ENCODE peak calls at places on chromosomes 7 and 10, in six cellular contexts. One of them, this sample, is unnamed.

GRCh38 chr7:27184342-27185012 is 555 bp downstream of the HOXA11 start:
- DNase-seq in colonic mucosa: no peak
- DNase-seq in GM12865: no peak
- DNase-seq in K562: no peak
- DNase-seq in astrocyte of the spinal cord: no peak
- DNase-seq in AG04449: no peak
- DNase-seq in this sample: no peak

GRCh38 chr10:80275756-80276155 is 13.7 kb downstream of the MAT1A start:
- DNase-seq in colonic mucosa: peak
- DNase-seq in AG04449: no peak
- DNase-seq in astrocyte of the spinal cord: no peak
- DNase-seq in GM12865: no peak
- DNase-seq in K562: no peak
- DNase-seq in this sample: no peak

GRCh38 chr10:29874604-29875269 is 184.6 kb downstream of the JCAD start:
- DNase-seq in AG04449: no peak
- DNase-seq in astrocyte of the spinal cord: no peak
- DNase-seq in colonic mucosa: no peak
- DNase-seq in GM12865: no peak
- DNase-seq in K562: no peak
- DNase-seq in this sample: no peak

GRCh38 chr10:63521389-63522128 is at the start of gene REEP3:
- DNase-seq in colonic mucosa: peak
- DNase-seq in K562: peak
- DNase-seq in astrocyte of the spinal cord: peak
- DNase-seq in GM12865: peak
- DNase-seq in AG04449: no peak
- DNase-seq in this sample: no peak

GRCh38 chr10:3469639-3470020 is 297.0 kb upstream of the PITRM1 start:
- DNase-seq in colonic mucosa: no peak
- DNase-seq in astrocyte of the spinal cord: no peak
- DNase-seq in K562: no peak
- DNase-seq in GM12865: no peak
- DNase-seq in AG04449: no peak
- DNase-seq in this sample: no peak

GRCh38 chr7:65216469-65216868 is 157.2 kb upstream of the ZNF92 start:
- DNase-seq in colonic mucosa: peak
- DNase-seq in GM12865: peak
- DNase-seq in AG04449: no peak
- DNase-seq in astrocyte of the spinal cord: peak
- DNase-seq in K562: no peak
- DNase-seq in this sample: peak

GRCh38 chr10:78981257-78981969 is 87.4 kb upstream of the ZMIZ1 start:
- DNase-seq in GM12865: peak
- DNase-seq in K562: no peak
- DNase-seq in astrocyte of the spinal cord: no peak
- DNase-seq in colonic mucosa: no peak
- DNase-seq in AG04449: no peak
- DNase-seq in this sample: no peak

GRCh38 chr7:132738254-132738653 is 162.0 kb upstream of the PLXNA4 start:
- DNase-seq in GM12865: no peak
- DNase-seq in K562: no peak
- DNase-seq in AG04449: peak
- DNase-seq in colonic mucosa: no peak
- DNase-seq in astrocyte of the spinal cord: peak
- DNase-seq in this sample: peak

GRCh38 chr10:78752708-78753107 is 316.1 kb upstream of the ZMIZ1 start:
- DNase-seq in astrocyte of the spinal cord: no peak
- DNase-seq in colonic mucosa: no peak
- DNase-seq in AG04449: no peak
- DNase-seq in K562: no peak
- DNase-seq in GM12865: no peak
- DNase-seq in this sample: no peak

GRCh38 chr10:5305374-5305773 is 59.4 kb upstream of the UCN3 start:
- DNase-seq in AG04449: no peak
- DNase-seq in GM12865: no peak
- DNase-seq in astrocyte of the spinal cord: peak
- DNase-seq in colonic mucosa: no peak
- DNase-seq in K562: no peak
- DNase-seq in this sample: no peak

GRCh38 chr7:17939111-17939669 is 1.1 kb downstream of the SNX13 start:
- DNase-seq in astrocyte of the spinal cord: peak
- DNase-seq in GM12865: peak
- DNase-seq in colonic mucosa: peak
- DNase-seq in K562: no peak
- DNase-seq in AG04449: no peak
- DNase-seq in this sample: no peak

GRCh38 chr7:151060416-151061234 is 1.2 kb downstream of the SLC4A2 start:
- DNase-seq in GM12865: no peak
- DNase-seq in astrocyte of the spinal cord: peak
- DNase-seq in K562: no peak
- DNase-seq in colonic mucosa: peak
- DNase-seq in AG04449: no peak
- DNase-seq in this sample: no peak

GRCh38 chr7:151058766-151059361 is 525 bp upstream of the SLC4A2 start:
- DNase-seq in AG04449: no peak
- DNase-seq in colonic mucosa: peak
- DNase-seq in GM12865: peak
- DNase-seq in astrocyte of the spinal cord: peak
- DNase-seq in K562: no peak
- DNase-seq in this sample: no peak

GRCh38 chr7:151061241-151062110 is 2.1 kb downstream of the SLC4A2 start:
- DNase-seq in GM12865: no peak
- DNase-seq in K562: peak
- DNase-seq in astrocyte of the spinal cord: no peak
- DNase-seq in AG04449: no peak
- DNase-seq in colonic mucosa: peak
- DNase-seq in this sample: no peak

GRCh38 chr7:151059362-151060112 is at the start of gene SLC4A2:
- DNase-seq in colonic mucosa: peak
- DNase-seq in K562: peak
- DNase-seq in GM12865: peak
- DNase-seq in AG04449: no peak
- DNase-seq in astrocyte of the spinal cord: peak
- DNase-seq in this sample: no peak

DNA sequence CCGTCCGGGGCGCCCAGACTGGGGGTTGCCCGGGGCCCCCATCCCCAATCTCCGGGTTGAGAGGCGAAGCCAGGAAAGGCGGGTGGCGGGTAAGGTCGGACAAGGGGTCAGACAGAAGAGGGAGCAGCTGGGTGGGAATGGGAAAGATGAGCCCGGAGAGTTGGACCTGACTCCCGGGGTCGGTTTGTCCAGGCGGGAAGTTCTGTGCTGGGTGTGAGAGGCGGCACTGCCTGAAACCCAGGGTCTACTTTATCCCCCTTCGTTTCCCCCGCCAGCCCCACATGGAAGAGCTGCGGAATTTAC is 675 bp downstream of the SLC4A2 start:
- DNase-seq in GM12865: no peak
- DNase-seq in K562: no peak
- DNase-seq in colonic mucosa: no peak
- DNase-seq in AG04449: no peak
- DNase-seq in astrocyte of the spinal cord: no peak
- DNase-seq in this sample: no peak
- TF ChIP-seq CTCF in GM12865: no peak
- TF ChIP-seq CTCF in K562: no peak
- TF ChIP-seq CTCF in colonic mucosa: no peak
- TF ChIP-seq CTCF in AG04449: no peak
- TF ChIP-seq CTCF in astrocyte of the spinal cord: no peak
- TF ChIP-seq CTCF in this sample: no peak

GRCh38 chr7:19404912-19405329 is 259.7 kb upstream of the FERD3L start:
- DNase-seq in GM12865: no peak
- DNase-seq in AG04449: peak
- DNase-seq in astrocyte of the spinal cord: peak
- DNase-seq in colonic mucosa: no peak
- DNase-seq in K562: no peak
- DNase-seq in this sample: peak
- H3K4me3 ChIP-seq in GM12865: no peak
- H3K4me3 ChIP-seq in AG04449: no peak
- H3K4me3 ChIP-seq in astrocyte of the spinal cord: no peak
- H3K4me3 ChIP-seq in colonic mucosa: no peak
- H3K4me3 ChIP-seq in K562: no peak
- H3K4me3 ChIP-seq in this sample: no peak

GRCh38 chr7:24881622-24882021 is 98.4 kb downstream of the OSBPL3 start:
- DNase-seq in colonic mucosa: no peak
- DNase-seq in K562: peak
- DNase-seq in GM12865: no peak
- DNase-seq in astrocyte of the spinal cord: no peak
- DNase-seq in AG04449: no peak
- DNase-seq in this sample: no peak
- TF ChIP-seq CTCF in colonic mucosa: no peak
- TF ChIP-seq CTCF in K562: peak
- TF ChIP-seq CTCF in GM12865: no peak
- TF ChIP-seq CTCF in astrocyte of the spinal cord: peak
- TF ChIP-seq CTCF in AG04449: peak
- TF ChIP-seq CTCF in this sample: peak

DNA sequence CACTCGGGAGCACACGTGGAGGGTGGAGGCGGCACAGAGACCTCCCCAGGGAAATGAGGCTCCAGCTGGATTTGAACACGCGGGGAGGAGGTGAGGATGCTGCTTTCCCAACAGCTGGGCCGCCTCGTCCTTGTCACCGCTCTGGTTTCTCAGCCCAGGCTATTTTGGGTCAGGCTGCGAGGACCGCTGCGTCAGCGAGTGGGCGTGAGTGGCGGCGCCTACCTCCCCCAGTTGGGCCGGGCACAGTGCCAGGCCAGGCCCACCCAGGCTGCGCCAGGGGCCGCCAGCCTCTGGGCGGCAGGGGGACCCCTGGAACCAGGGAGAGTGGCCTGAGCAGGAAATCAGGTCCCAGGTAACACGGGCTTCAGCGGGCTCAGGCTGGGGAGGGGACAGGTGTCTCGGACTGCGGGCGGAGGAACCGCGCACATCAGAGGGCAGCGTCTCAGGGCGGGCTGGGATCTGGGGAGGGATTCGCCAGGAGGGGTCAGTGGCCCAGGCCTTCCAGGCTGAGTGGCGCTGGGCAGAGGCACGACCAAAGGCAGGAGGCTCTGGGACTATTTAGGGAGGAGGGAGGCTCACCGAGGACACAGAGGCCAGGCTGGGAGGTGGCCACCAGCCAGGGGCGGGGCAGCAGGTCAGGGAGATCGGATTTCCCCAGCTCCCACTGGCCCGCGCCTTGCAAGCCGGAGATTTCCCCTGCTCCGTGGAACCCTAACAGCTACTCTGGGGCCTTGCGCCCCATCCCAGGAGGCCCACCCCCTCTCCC is 125.2 kb upstream of the RET start:
- DNase-seq in colonic mucosa: peak
- DNase-seq in astrocyte of the spinal cord: no peak
- DNase-seq in GM12865: no peak
- DNase-seq in K562: no peak
- DNase-seq in AG04449: no peak
- DNase-seq in this sample: no peak
- H3K4me3 ChIP-seq in colonic mucosa: no peak
- H3K4me3 ChIP-seq in astrocyte of the spinal cord: no peak
- H3K4me3 ChIP-seq in GM12865: no peak
- H3K4me3 ChIP-seq in K562: no peak
- H3K4me3 ChIP-seq in AG04449: no peak
- H3K4me3 ChIP-seq in this sample: peak

GRCh38 chr7:6486438-6487183 is 38.9 kb upstream of the DAGLB start:
- DNase-seq in colonic mucosa: no peak
- DNase-seq in GM12865: no peak
- DNase-seq in K562: no peak
- DNase-seq in AG04449: no peak
- DNase-seq in astrocyte of the spinal cord: no peak
- DNase-seq in this sample: no peak

GRCh38 chr7:6487184-6487545 is 39.4 kb upstream of the DAGLB start:
- DNase-seq in AG04449: no peak
- DNase-seq in colonic mucosa: no peak
- DNase-seq in K562: no peak
- DNase-seq in GM12865: no peak
- DNase-seq in astrocyte of the spinal cord: no peak
- DNase-seq in this sample: no peak

GRCh38 chr7:6494365-6494764 is 46.6 kb upstream of the DAGLB start:
- DNase-seq in AG04449: no peak
- DNase-seq in colonic mucosa: no peak
- DNase-seq in K562: no peak
- DNase-seq in GM12865: no peak
- DNase-seq in astrocyte of the spinal cord: no peak
- DNase-seq in this sample: no peak

DNA sequence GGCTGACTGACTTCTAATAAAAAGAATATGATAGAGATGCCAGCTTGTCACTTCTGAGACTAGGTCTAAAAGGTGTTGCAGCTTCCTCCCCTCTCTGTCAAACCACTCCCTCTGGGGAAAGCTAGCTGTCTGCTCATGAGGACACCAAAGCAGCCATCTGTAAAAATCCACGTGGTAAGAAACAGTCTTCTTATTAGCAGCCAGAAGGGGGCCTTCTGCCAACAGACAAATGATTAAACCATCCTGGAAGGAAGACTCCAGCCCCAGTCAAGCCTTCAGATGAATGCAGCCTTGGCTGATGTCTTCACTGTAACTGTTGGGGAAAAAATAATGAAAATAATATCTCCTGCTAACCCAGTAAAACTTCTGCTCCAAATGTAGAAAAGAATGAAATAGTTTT is 41.9 kb upstream of the DAGLB start:
- DNase-seq in colonic mucosa: no peak
- DNase-seq in astrocyte of the spinal cord: no peak
- DNase-seq in AG04449: no peak
- DNase-seq in K562: peak
- DNase-seq in GM12865: peak
- DNase-seq in this sample: no peak
- TF ChIP-seq CTCF in colonic mucosa: no peak
- TF ChIP-seq CTCF in astrocyte of the spinal cord: no peak
- TF ChIP-seq CTCF in AG04449: no peak
- TF ChIP-seq CTCF in K562: no peak
- TF ChIP-seq CTCF in GM12865: no peak
- TF ChIP-seq CTCF in this sample: no peak

GRCh38 chr7:2688409-2689342 is 674 bp downstream of the AMZ1 start:
- DNase-seq in K562: no peak
- DNase-seq in GM12865: peak
- DNase-seq in AG04449: no peak
- DNase-seq in astrocyte of the spinal cord: no peak
- DNase-seq in colonic mucosa: no peak
- DNase-seq in this sample: no peak
- H3K4me3 ChIP-seq in K562: no peak
- H3K4me3 ChIP-seq in GM12865: peak
- H3K4me3 ChIP-seq in AG04449: peak
- H3K4me3 ChIP-seq in astrocyte of the spinal cord: no peak
- H3K4me3 ChIP-seq in colonic mucosa: peak
- H3K4me3 ChIP-seq in this sample: no peak

GRCh38 chr7:150406311-150406564 is 27.1 kb downstream of the ZNF775 start:
- DNase-seq in colonic mucosa: no peak
- DNase-seq in GM12865: no peak
- DNase-seq in K562: no peak
- DNase-seq in astrocyte of the spinal cord: no peak
- DNase-seq in AG04449: no peak
- DNase-seq in this sample: no peak
- TF ChIP-seq CTCF in colonic mucosa: no peak
- TF ChIP-seq CTCF in GM12865: no peak
- TF ChIP-seq CTCF in K562: no peak
- TF ChIP-seq CTCF in astrocyte of the spinal cord: no peak
- TF ChIP-seq CTCF in AG04449: no peak
- TF ChIP-seq CTCF in this sample: no peak

GRCh38 chr7:137987011-137987334 is 14.9 kb downstream of the CREB3L2 start:
- DNase-seq in K562: no peak
- DNase-seq in GM12865: no peak
- DNase-seq in astrocyte of the spinal cord: no peak
- DNase-seq in AG04449: no peak
- DNase-seq in colonic mucosa: no peak
- DNase-seq in this sample: no peak
- H3K4me3 ChIP-seq in K562: no peak
- H3K4me3 ChIP-seq in GM12865: peak
- H3K4me3 ChIP-seq in astrocyte of the spinal cord: no peak
- H3K4me3 ChIP-seq in AG04449: no peak
- H3K4me3 ChIP-seq in colonic mucosa: no peak
- H3K4me3 ChIP-seq in this sample: no peak